ENCODE peak calls at places on chromosome 14, in seven cellular contexts. P is NCI-H524; C is EL; N is body of pancreas; U is activated T-helper 1 cell treated with anti-CD3 and anti-CD28 coated beads, Interleukin-12 subunit alpha, Interleukin-12 subunit beta, Interleukin-2, Interleukin-4 antibody, amounts not matched to agents 30 ng/mL and 10 ng/mL and 1 ng/mL, durations not matched to agents 14 hours and 24 hours and 36 hours; G is upper lobe of right lung; F is pancreas. Y is an unnamed sample.
A peak's percentile ranks its signal among the peaks of the same experiment; 100 is the strongest.

GRCh38 chr14:76294876-76295275 is 81.1 kb upstream of the ESRRB start:
- DNase-seq in P (no peak), C (no peak), N (no peak), U (no peak), G (no peak), F (no peak), Y (no peak)

GRCh38 chr14:69056389-69056788 is 77.3 kb upstream of the ACTN1 start:
- DNase-seq in P (peak; percentile 70), C (no peak), N (no peak), U (no peak), G (no peak), F (no peak), Y (no peak)

GRCh38 chr14:24298892-24299254 is 707 bp downstream of the DHRS1 start:
- DNase-seq in P (peak; percentile 58), C (peak; percentile 91), N (no peak), U (no peak), G (no peak), F (no peak), Y (peak; percentile 40)

GRCh38 chr14:92288994-92289393 is 34.0 kb upstream of the SLC24A4 start:
- DNase-seq in P (no peak), C (no peak), N (no peak), U (no peak), G (no peak), F (no peak), Y (no peak)

GRCh38 chr14:105089746-105090492 is 24.7 kb upstream of the GPR132 start:
- DNase-seq in P (no peak), C (no peak), N (no peak), U (no peak), G (peak; percentile 64), F (no peak), Y (no peak)

GRCh38 chr14:75577724-75578098 is 709 bp upstream of the FLVCR2 start:
- DNase-seq in P (peak; percentile 70), C (peak; percentile 84), N (peak; percentile 90), U (peak; percentile 61), G (peak; percentile 92), F (peak; percentile 86), Y (peak; percentile 89)

GRCh38 chr14:94756310-94756709 is 13.6 kb downstream of the GSC start:
- DNase-seq in P (no peak), C (no peak), N (no peak), U (no peak), G (no peak), F (no peak), Y (no peak)

GRCh38 chr14:106044949-106045596 is 518.7 kb downstream of the TMEM121 start:
- DNase-seq in P (peak; percentile 44), C (peak; percentile 2), N (peak; percentile 64), U (peak; percentile 69), G (peak; percentile 77), F (peak; percentile 39), Y (no peak)

GRCh38 chr14:51704465-51705050 is 52.8 kb downstream of the FRMD6 start:
- DNase-seq in P (no peak), C (no peak), N (no peak), U (no peak), G (no peak), F (no peak), Y (no peak)

GRCh38 chr14:29109589-29109988 is 343.0 kb downstream of the FOXG1 start:
- DNase-seq in P (no peak), C (no peak), N (no peak), U (no peak), G (no peak), F (no peak), Y (no peak)

GRCh38 chr14:91839754-91840153 is 27.6 kb downstream of the TC2N start:
- DNase-seq in P (no peak), C (no peak), N (no peak), U (no peak), G (no peak), F (no peak), Y (no peak)

GRCh38 chr14:84144166-84144565 is 1385.8 kb upstream of the FLRT2 start:
- DNase-seq in P (no peak), C (peak; percentile 33), N (no peak), U (no peak), G (no peak), F (no peak), Y (no peak)

GRCh38 chr14:90512332-90512951 is 115.6 kb downstream of the CALM1 start:
- DNase-seq in P (no peak), C (no peak), N (no peak), U (no peak), G (no peak), F (no peak), Y (no peak)

GRCh38 chr14:81771876-81772275 is 238.2 kb upstream of the SEL1L start:
- DNase-seq in P (no peak), C (no peak), N (no peak), U (no peak), G (no peak), F (no peak), Y (no peak)

GRCh38 chr14:22598099-22598895 is at the start of gene ABHD4:
- DNase-seq in P (peak; percentile 41), C (peak; percentile 70), N (peak; percentile 84), U (peak; percentile 72), G (peak; percentile 93), F (peak; percentile 79), Y (peak; percentile 70)

GRCh38 chr14:26415618-26416123 is 182.2 kb downstream of the NOVA1 start:
- DNase-seq in P (no peak), C (no peak), N (peak; percentile 42), U (no peak), G (no peak), F (peak; percentile 25), Y (peak; percentile 12)

GRCh38 chr14:75450381-75451276 is 22.8 kb downstream of the JDP2 start:
- DNase-seq in P (no peak), C (peak; percentile 22), N (peak; percentile 97), U (no peak), G (no peak), F (peak; percentile 96), Y (no peak)

GRCh38 chr14:72165151-72165715 is 233.0 kb downstream of the RGS6 start:
- DNase-seq in P (no peak), C (no peak), N (no peak), U (no peak), G (no peak), F (no peak), Y (no peak)

GRCh38 chr14:78197088-78197487 is 26.9 kb downstream of the NRXN3 start:
- DNase-seq in P (no peak), C (no peak), N (no peak), U (no peak), G (no peak), F (no peak), Y (no peak)

GRCh38 chr14:59739794-59740193 is 130.8 kb downstream of the RTN1 start:
- DNase-seq in P (peak; percentile 47), C (no peak), N (peak; percentile 22), U (no peak), G (no peak), F (no peak), Y (no peak)